ENCODE peak calls at places on chromosome 12, in five cellular contexts. P, N, Y, T and C are unnamed samples.

GRCh38 chr12:108446766-108447165 is 68.3 kb upstream of the FICD start:
- DNase-seq in P (peak; percentile 7), N (no peak), Y (peak; percentile 8), T (no peak), C (peak; percentile 3)

GRCh38 chr12:42568952-42569916 is 20.3 kb downstream of the PRICKLE1 start:
- DNase-seq in T (no peak), N (no peak), P (peak; percentile 66), Y (peak; percentile 64), C (no peak)

GRCh38 chr12:107310621-107311020 is 217.3 kb upstream of the CRY1 start:
- DNase-seq in Y (no peak), T (no peak), N (no peak), P (no peak), C (no peak)

GRCh38 chr12:19894049-19894448 is 454.8 kb downstream of the AEBP2 start:
- DNase-seq in N (no peak), T (no peak), Y (peak; percentile 70), P (no peak), C (no peak)

GRCh38 chr12:9925746-9926393 is 6.3 kb downstream of the CLEC2A start:
- DNase-seq in N (no peak), P (peak; percentile 49), T (no peak), Y (peak; percentile 40), C (no peak)

GRCh38 chr12:46332260-46332659 is 40.3 kb downstream of the SLC38A2 start:
- DNase-seq in T (no peak), Y (peak; percentile 89), P (peak; percentile 44), N (no peak), C (no peak)

GRCh38 chr12:52360106-52360662 is 7.1 kb downstream of the KRT85 start:
- DNase-seq in N (no peak), Y (no peak), P (no peak), T (no peak), C (no peak)

GRCh38 chr12:124675881-124676688 is 108.7 kb upstream of the NCOR2 start:
- DNase-seq in Y (peak; percentile 72), N (no peak), P (no peak), T (no peak), C (peak; percentile 38)

GRCh38 chr12:111741235-111741812 is 25.4 kb upstream of the ALDH2 start:
- DNase-seq in N (no peak), T (no peak), P (peak; percentile 32), Y (no peak), C (no peak)

GRCh38 chr12:8860165-8860961 is 37.9 kb downstream of the A2ML1 start:
- DNase-seq in Y (peak; percentile 5), N (no peak), P (peak; percentile 42), T (peak; percentile 1), C (no peak)

GRCh38 chr12:131759176-131759575 is 48.3 kb downstream of the SFSWAP start:
- DNase-seq in P (peak; percentile 24), T (no peak), N (no peak), Y (peak; percentile 33), C (no peak)

GRCh38 chr12:45483571-45483970 is 245.9 kb upstream of the ARID2 start:
- DNase-seq in Y (peak; percentile 9), T (no peak), N (no peak), P (peak; percentile 39), C (no peak)

GRCh38 chr12:56947633-56948535 is 9.5 kb downstream of the RDH16 start:
- DNase-seq in P (no peak), Y (peak; percentile 20), T (no peak), N (no peak), C (no peak)

GRCh38 chr12:49198431-49199155 is 9.7 kb upstream of the TUBA1A start:
- DNase-seq in P (peak; percentile 94), Y (peak; percentile 95), N (no peak), T (no peak), C (peak; percentile 33)

GRCh38 chr12:74538491-74539258 is 1.0 kb downstream of the ATXN7L3B start:
- DNase-seq in T (peak; percentile 19), P (no peak), N (no peak), Y (peak; percentile 6), C (no peak)

GRCh38 chr12:108671110-108671509 is 37.4 kb upstream of the SELPLG start:
- DNase-seq in Y (peak; percentile 46), N (no peak), T (no peak), P (no peak), C (no peak)

GRCh38 chr12:27555928-27556778 is 32.1 kb downstream of the PPFIBP1 start:
- DNase-seq in P (peak; percentile 69), N (no peak), Y (peak; percentile 83), T (no peak), C (no peak)

GRCh38 chr12:110849748-110850403 is 3.1 kb downstream of the CCDC63 start:
- DNase-seq in P (no peak), Y (peak; percentile 18), T (no peak), N (no peak), C (no peak)

GRCh38 chr12:48004941-48005749 is 869 bp upstream of the COL2A1 start:
- DNase-seq in P (no peak), Y (no peak), T (no peak), N (no peak), C (no peak)

GRCh38 chr12:60100150-60100549 is 504.3 kb downstream of the SLC16A7 start:
- DNase-seq in T (no peak), P (peak; percentile 9), Y (peak; percentile 48), N (no peak), C (no peak)

GRCh38 chr12:80580254-80580653 is 127.2 kb upstream of the MYF6 start:
- DNase-seq in N (no peak), T (no peak), Y (peak; percentile 93), P (peak; percentile 96), C (no peak)

GRCh38 chr12:34292736-34293625 is 270.7 kb downstream of the ALG10 start:
- DNase-seq in N (no peak), T (no peak), P (no peak), Y (peak; percentile 33), C (no peak)

GRCh38 chr12:50353869-50354593 is 42.4 kb downstream of the FAM186A start:
- DNase-seq in P (peak; percentile 61), N (no peak), T (no peak), Y (peak; percentile 29), C (no peak)

GRCh38 chr12:126554599-126554998 is 1489.4 kb downstream of the AACS start:
- DNase-seq in T (no peak), P (no peak), Y (no peak), N (no peak), C (no peak)